ENCODE peak calls at places on chromosome 9, in five cellular contexts. I, K, F, Y and C are unnamed samples.

GRCh38 chr9:99352786-99353185 is 130.7 kb downstream of the SEC61B start:
- DNase-seq in I (no peak), Y (no peak), K (no peak), F (no peak), C (no peak)

GRCh38 chr9:135332516-135332915 is 147.1 kb upstream of the PPP1R26 start:
- DNase-seq in I (no peak), K (no peak), Y (no peak), F (no peak), C (no peak)

GRCh38 chr9:125099816-125100215 is 43.5 kb downstream of the SCAI start:
- DNase-seq in K (no peak), F (no peak), I (no peak), Y (no peak), C (no peak)

GRCh38 chr9:9719373-9720112 is 893.3 kb downstream of the PTPRD start:
- DNase-seq in I (no peak), K (no peak), Y (no peak), F (no peak), C (no peak)

GRCh38 chr9:113614843-113615648 is 151.5 kb downstream of the RGS3 start:
- DNase-seq in Y (no peak), K (no peak), F (no peak), I (no peak), C (no peak)

GRCh38 chr9:95157491-95158151 is 159.9 kb downstream of the FANCC start:
- DNase-seq in K (peak; percentile 24), I (no peak), Y (no peak), F (peak; percentile 58), C (peak; percentile 13)

GRCh38 chr9:126664893-126665695 is 51.4 kb downstream of the LMX1B start:
- DNase-seq in I (no peak), Y (no peak), F (peak; percentile 8), K (no peak), C (no peak)

GRCh38 chr9:126326228-126327015 is at the start of gene MVB12B:
- DNase-seq in F (peak; percentile 8), K (peak; percentile 39), Y (peak; percentile 57), I (no peak), C (no peak)

GRCh38 chr9:96581823-96582598 is 37.6 kb downstream of the CDC14B start:
- DNase-seq in Y (no peak), I (no peak), F (peak; percentile 16), K (no peak), C (no peak)

DNA sequence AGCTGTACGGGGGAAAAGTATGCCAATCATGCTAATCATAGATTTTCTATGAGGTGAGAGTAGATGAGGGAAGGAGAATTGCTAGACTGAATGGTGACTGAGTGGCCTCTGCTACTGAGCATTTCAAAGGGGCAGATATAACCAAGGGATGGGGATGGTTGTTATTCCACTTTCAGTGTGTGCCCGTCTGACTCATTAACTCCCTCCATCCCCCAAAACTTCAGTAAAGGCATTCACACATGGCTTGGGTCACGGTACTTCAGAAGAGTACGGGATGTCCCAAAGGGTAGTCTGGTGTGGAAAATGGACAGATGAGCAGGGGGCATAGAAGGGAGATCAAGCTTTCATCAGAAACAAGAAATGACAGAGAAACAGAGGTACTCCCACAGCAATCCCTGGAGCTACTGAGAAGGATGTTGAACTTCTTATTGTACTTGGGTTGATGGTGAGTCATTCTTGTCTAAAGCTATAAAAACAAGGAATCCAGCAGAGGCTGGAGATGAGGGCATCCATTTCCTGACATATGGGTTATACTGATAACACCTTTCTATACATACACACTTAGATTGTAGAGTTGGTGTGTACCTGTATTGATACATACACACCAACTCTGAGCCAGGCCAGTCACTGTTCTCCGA is 8.9 kb upstream of the TLE4 start:
- DNase-seq in K (no peak), I (no peak), F (no peak), Y (no peak), C (no peak)
- TF ChIP-seq POLR2AphosphoS5 in K (no peak), I (no peak), F (no peak), Y (no peak), C (no peak)

GRCh38 chr9:33185858-33186257 is 18.7 kb upstream of the B4GALT1 start:
- DNase-seq in I (no peak), F (no peak), K (no peak), Y (no peak), C (no peak)

GRCh38 chr9:33184947-33185346 is 17.8 kb upstream of the B4GALT1 start:
- DNase-seq in F (no peak), K (no peak), I (no peak), Y (no peak), C (no peak)

GRCh38 chr9:33185406-33185805 is 18.3 kb upstream of the B4GALT1 start:
- DNase-seq in Y (no peak), F (no peak), I (no peak), K (no peak), C (no peak)

GRCh38 chr9:33187519-33188218 is 20.5 kb upstream of the B4GALT1 start:
- DNase-seq in Y (no peak), K (no peak), F (peak; percentile 49), I (no peak), C (no peak)

DNA sequence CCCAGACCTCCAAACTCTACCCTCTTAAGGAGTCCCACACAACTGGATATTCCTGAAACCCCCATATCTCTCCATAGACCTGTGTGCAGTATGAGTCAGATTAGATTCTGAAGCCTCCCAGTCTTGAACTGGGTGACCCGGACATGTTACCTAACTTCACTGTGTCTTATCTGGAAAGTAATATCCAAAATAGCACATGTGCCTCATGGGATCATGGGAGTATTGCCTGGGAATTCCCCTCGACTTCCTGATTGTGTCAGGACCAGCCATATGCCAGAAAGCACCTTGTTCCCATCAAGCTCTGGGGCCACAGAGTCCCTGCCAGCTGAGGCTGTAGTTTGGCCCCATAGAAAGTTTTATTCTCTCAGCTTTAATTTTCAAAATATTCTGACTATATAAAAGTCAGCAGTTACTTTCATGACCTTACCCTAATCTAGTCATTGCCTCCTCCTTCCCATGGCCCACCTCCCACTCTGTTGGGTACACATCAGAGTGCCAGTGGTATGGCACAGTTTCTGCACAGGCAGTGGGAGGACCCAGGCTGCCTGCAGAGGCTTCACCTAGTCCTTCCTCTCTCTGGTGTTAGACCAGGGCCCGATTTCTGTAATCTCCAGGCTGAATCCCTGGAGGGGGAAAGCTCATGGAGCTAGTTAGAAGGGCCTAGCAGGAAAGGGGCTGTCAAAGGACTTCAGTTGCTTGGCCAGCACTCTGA is 19.5 kb upstream of the B4GALT1 start:
- DNase-seq in K (peak; percentile 38), I (no peak), Y (no peak), F (no peak), C (no peak)
- TF ChIP-seq POLR2AphosphoS5 in K (no peak), I (no peak), Y (no peak), F (no peak), C (no peak)

GRCh38 chr9:127869310-127870152 is 7.9 kb downstream of the AK1 start:
- DNase-seq in I (peak; percentile 46), K (peak; percentile 92), Y (peak; percentile 97), F (peak; percentile 67), C (peak; percentile 65)
- TF ChIP-seq POLR2AphosphoS5 in I (no peak), K (no peak), Y (no peak), F (peak; percentile 34), C (no peak)

GRCh38 chr9:109914280-109915027 is 134.5 kb downstream of the PALM2AKAP2 start:
- DNase-seq in F (no peak), Y (no peak), I (no peak), K (peak; percentile 22), C (no peak)

GRCh38 chr9:109910616-109911568 is 130.9 kb downstream of the PALM2AKAP2 start:
- DNase-seq in K (peak; percentile 60), Y (no peak), F (no peak), I (no peak), C (no peak)

GRCh38 chr9:109913461-109913810 is 133.4 kb downstream of the PALM2AKAP2 start:
- DNase-seq in I (no peak), F (no peak), Y (no peak), K (no peak), C (no peak)

GRCh38 chr9:109912726-109913460 is 132.9 kb downstream of the PALM2AKAP2 start:
- DNase-seq in F (no peak), I (no peak), Y (no peak), K (no peak), C (no peak)

GRCh38 chr9:109912082-109912581 is 132.1 kb downstream of the PALM2AKAP2 start:
- DNase-seq in Y (no peak), K (no peak), F (no peak), I (peak; percentile 50), C (no peak)
- TF ChIP-seq POLR2AphosphoS5 in Y (no peak), K (no peak), F (no peak), I (no peak), C (no peak)

DNA sequence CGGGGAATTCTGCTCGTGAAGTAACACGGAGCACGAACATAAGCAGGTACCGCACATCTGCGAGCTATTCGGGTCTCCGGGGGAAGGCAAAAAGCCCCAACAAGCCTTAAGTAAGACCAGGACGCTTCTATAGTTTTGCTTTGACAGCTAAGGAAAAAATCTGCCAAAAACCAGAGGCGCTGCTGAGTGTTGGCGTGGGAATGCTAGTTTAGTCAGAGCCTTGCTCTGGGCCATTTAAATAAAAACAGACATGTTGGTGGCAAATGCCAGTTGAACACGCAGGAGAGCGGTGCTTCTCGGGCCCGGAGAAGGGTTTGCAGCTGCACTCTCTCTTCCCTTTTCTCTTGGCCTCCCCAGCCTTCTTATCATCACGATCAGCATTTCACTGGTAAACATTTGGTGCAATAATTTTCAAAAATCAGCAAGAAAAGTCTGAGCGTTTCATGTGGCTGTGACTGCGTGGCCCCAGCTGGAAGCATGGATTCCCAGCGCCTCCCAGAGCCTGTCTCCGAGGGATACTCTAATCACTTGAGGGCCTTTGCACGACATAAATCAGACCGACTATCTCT is 6.4 kb upstream of the NOTCH1 start:
- DNase-seq in K (no peak), I (no peak), F (no peak), Y (no peak), C (no peak)
- TF ChIP-seq POLR2AphosphoS5 in K (peak; percentile 36), I (no peak), F (peak; percentile 22), Y (no peak), C (peak; percentile 49)